ENCODE peak calls at places on chromosomes 2 and 18, in six cellular contexts. F is astrocyte of the cerebellum, N is fibroblast of pulmonary artery, H is suprapubic skin, P is lower lobe of right lung, Y is left ventricle myocardium inferior. W is an unnamed sample.

GRCh38 chr2:223121317-223121716 is 69.3 kb downstream of the KCNE4 start:
- DNase-seq in F (no peak), N (no peak), H (no peak), P (no peak), Y (no peak), W (no peak)

GRCh38 chr2:128311216-128311754 is 7.4 kb downstream of the HS6ST1 start:
- DNase-seq in F (no peak), N (no peak), H (peak), P (no peak), Y (no peak), W (no peak)

GRCh38 chr2:139790807-139791206 is 1010.6 kb upstream of the NXPH2 start:
- DNase-seq in F (peak), N (peak), H (no peak), P (no peak), Y (no peak), W (peak)

GRCh38 chr2:121236650-121237049 is 48.4 kb downstream of the TFCP2L1 start:
- DNase-seq in F (no peak), N (no peak), H (no peak), P (peak), Y (no peak), W (no peak)

GRCh38 chr2:235097196-235097895 is 145.5 kb downstream of the SH3BP4 start:
- DNase-seq in F (no peak), N (no peak), H (no peak), P (no peak), Y (no peak), W (no peak)

GRCh38 chr2:23592898-23593297 is 207.9 kb downstream of the KLHL29 start:
- DNase-seq in F (no peak), N (no peak), H (no peak), P (no peak), Y (no peak), W (no peak)

GRCh38 chr2:236662231-236663160 is 92.9 kb downstream of the ACKR3 start:
- DNase-seq in F (no peak), N (peak), H (peak), P (no peak), Y (no peak), W (peak)

GRCh38 chr18:12302391-12303147 is 5.5 kb upstream of the TUBB6 start:
- DNase-seq in F (no peak), N (no peak), H (peak), P (no peak), Y (no peak), W (no peak)

GRCh38 chr2:74740395-74741075 is 86.5 kb downstream of the SEMA4F start:
- DNase-seq in F (peak), N (peak), H (no peak), P (peak), Y (peak), W (peak)

GRCh38 chr18:9413586-9413985 is 61.7 kb upstream of the RALBP1 start:
- DNase-seq in F (no peak), N (peak), H (no peak), P (no peak), Y (no peak), W (peak)

GRCh38 chr18:78902795-78903435 is 76.7 kb upstream of the SALL3 start:
- DNase-seq in F (no peak), N (no peak), H (no peak), P (no peak), Y (no peak), W (no peak)

GRCh38 chr18:79167526-79168190 is 98.5 kb downstream of the ATP9B start:
- DNase-seq in F (no peak), N (no peak), H (no peak), P (no peak), Y (peak), W (no peak)

GRCh38 chr18:66722671-66723070 is 118.8 kb upstream of the CDH19 start:
- DNase-seq in F (no peak), N (no peak), H (no peak), P (no peak), Y (no peak), W (no peak)

GRCh38 chr18:34867520-34867919 is 157.4 kb downstream of the DTNA start:
- DNase-seq in F (no peak), N (peak), H (no peak), P (no peak), Y (no peak), W (peak)

GRCh38 chr2:173048901-173049661 is 26.6 kb upstream of the MAP3K20 start:
- DNase-seq in F (peak), N (peak), H (no peak), P (no peak), Y (peak), W (peak)

GRCh38 chr2:36805635-36806224 is 109.2 kb downstream of the VIT start:
- DNase-seq in F (no peak), N (no peak), H (no peak), P (no peak), Y (no peak), W (no peak)

GRCh38 chr18:23673725-23674124 is 11.0 kb upstream of the ANKRD29 start:
- DNase-seq in F (no peak), N (no peak), H (no peak), P (no peak), Y (no peak), W (no peak)

GRCh38 chr2:60565472-60565871 is 12.0 kb upstream of the BCL11A start:
- DNase-seq in F (no peak), N (peak), H (no peak), P (no peak), Y (no peak), W (no peak)

GRCh38 chr2:48248251-48248933 is 281.6 kb upstream of the STON1 start:
- DNase-seq in F (peak), N (peak), H (no peak), P (no peak), Y (no peak), W (peak)

GRCh38 chr2:9230051-9230802 is 23.6 kb downstream of the ASAP2 start:
- DNase-seq in F (peak), N (no peak), H (no peak), P (no peak), Y (peak), W (peak)

GRCh38 chr2:105521616-105522015 is 122.8 kb upstream of the FHL2 start:
- DNase-seq in F (no peak), N (no peak), H (no peak), P (no peak), Y (no peak), W (no peak)

GRCh38 chr2:5666798-5667197 is 25.4 kb upstream of the SOX11 start:
- DNase-seq in F (no peak), N (no peak), H (no peak), P (no peak), Y (no peak), W (no peak)

GRCh38 chr2:196592331-196592911 is 47.1 kb upstream of the CCDC150 start:
- DNase-seq in F (peak), N (peak), H (no peak), P (peak), Y (peak), W (peak)

GRCh38 chr2:54589340-54590215 is 133.5 kb downstream of the SPTBN1 start:
- DNase-seq in F (no peak), N (peak), H (no peak), P (no peak), Y (no peak), W (no peak)

GRCh38 chr2:54587439-54588016 is 131.4 kb downstream of the SPTBN1 start:
- DNase-seq in F (no peak), N (no peak), H (no peak), P (no peak), Y (no peak), W (no peak)

GRCh38 chr2:54589038-54589339 is 132.9 kb downstream of the SPTBN1 start:
- DNase-seq in F (no peak), N (no peak), H (no peak), P (no peak), Y (no peak), W (no peak)

GRCh38 chr2:54590216-54590961 is 133.1 kb upstream of the EML6 start:
- DNase-seq in F (no peak), N (no peak), H (no peak), P (no peak), Y (no peak), W (no peak)

GRCh38 chr2:54588244-54588899 is 132.2 kb downstream of the SPTBN1 start:
- DNase-seq in F (no peak), N (no peak), H (no peak), P (no peak), Y (no peak), W (no peak)
- H3K4me3 ChIP-seq in F (no peak), N (no peak), H (no peak), P (no peak), Y (no peak), W (no peak)

DNA sequence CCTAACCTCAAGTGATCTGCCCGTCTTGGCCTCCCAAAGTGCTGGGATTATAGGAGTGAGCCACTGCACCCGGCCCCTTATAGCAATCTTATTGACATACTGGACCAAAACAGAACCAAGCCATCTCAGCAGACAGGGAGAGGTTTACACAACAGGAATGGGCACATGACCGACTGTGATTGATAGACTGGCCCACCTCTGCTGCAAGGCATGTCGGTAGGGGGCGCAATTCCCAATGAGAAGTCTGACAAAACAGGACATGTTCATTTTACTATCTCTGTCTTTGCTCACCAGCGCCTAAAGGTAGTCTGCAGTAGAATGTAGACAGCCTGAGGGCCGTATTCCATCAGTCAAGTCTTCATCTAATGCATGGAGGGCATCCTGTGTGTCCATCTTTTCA is 2.0 kb downstream of the LYPD6B start:
- DNase-seq in F (no peak), N (no peak), H (no peak), P (no peak), Y (no peak), W (peak)
- TF ChIP-seq CTCF in F (peak), N (peak), H (no peak), P (peak), Y (peak), W (peak)

GRCh38 chr2:177164584-177165052 is 48.0 kb upstream of the HNRNPA3 start:
- DNase-seq in F (peak), N (peak), H (peak), P (peak), Y (peak), W (peak)

GRCh38 chr2:177169810-177170514 is 42.6 kb upstream of the HNRNPA3 start:
- DNase-seq in F (no peak), N (no peak), H (no peak), P (peak), Y (no peak), W (no peak)

GRCh38 chr2:177164131-177164530 is 48.5 kb upstream of the HNRNPA3 start:
- DNase-seq in F (no peak), N (no peak), H (no peak), P (no peak), Y (no peak), W (peak)

GRCh38 chr2:177165103-177165583 is 47.5 kb upstream of the HNRNPA3 start:
- DNase-seq in F (no peak), N (peak), H (peak), P (no peak), Y (no peak), W (peak)

GRCh38 chr2:177165731-177166711 is 46.6 kb upstream of the HNRNPA3 start:
- DNase-seq in F (no peak), N (peak), H (no peak), P (no peak), Y (no peak), W (peak)
- H3K4me3 ChIP-seq in F (no peak), N (peak), H (peak), P (peak), Y (peak), W (peak)

GRCh38 chr18:50298443-50299284 is 11.2 kb upstream of the CXXC1 start:
- DNase-seq in F (no peak), N (no peak), H (no peak), P (no peak), Y (no peak), W (no peak)
- TF ChIP-seq CTCF in F (no peak), N (no peak), H (no peak), P (no peak), Y (no peak), W (no peak)

GRCh38 chr2:220619525-220620267 is 952.4 kb downstream of the EPHA4 start:
- DNase-seq in F (peak), N (peak), H (no peak), P (no peak), Y (no peak), W (no peak)
- H3K4me3 ChIP-seq in F (no peak), N (no peak), H (no peak), P (no peak), Y (no peak), W (no peak)

DNA sequence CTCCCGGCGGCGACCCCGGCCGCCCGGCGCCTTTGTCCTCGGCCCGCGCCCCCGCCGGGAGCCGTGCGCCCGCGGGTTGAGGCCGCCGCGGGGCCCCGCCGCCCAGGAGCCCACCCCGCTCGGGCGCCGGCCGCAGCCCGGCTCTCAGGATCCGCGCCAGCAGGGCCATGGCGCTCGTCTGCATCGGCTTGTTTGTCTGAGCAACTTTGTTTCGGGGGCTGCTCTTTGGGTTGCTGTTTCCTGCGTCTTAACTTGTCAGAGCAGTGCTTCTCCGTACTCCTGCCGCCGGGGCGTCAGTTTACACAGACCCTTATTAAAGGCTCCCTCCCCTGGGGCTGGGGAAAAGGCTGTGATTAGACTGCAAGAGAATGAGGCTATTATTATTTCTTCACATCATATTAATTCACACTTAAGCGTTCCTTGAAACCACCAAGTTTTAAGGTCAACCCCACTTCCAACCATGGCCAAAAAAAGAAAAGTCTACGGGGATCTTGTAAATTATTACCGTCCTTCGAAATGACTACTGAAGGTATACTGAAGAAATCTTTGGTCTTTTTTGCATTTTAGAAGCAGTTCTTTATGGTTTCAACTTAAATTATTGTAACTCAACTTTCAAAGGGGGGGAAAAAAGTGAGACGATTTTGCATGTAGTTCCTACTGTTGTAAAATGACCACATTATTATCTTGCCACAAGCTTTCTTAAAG is at the start of gene CYP27C1:
- DNase-seq in F (no peak), N (no peak), H (no peak), P (no peak), Y (no peak), W (no peak)
- TF ChIP-seq CTCF in F (no peak), N (no peak), H (no peak), P (no peak), Y (no peak), W (no peak)

DNA sequence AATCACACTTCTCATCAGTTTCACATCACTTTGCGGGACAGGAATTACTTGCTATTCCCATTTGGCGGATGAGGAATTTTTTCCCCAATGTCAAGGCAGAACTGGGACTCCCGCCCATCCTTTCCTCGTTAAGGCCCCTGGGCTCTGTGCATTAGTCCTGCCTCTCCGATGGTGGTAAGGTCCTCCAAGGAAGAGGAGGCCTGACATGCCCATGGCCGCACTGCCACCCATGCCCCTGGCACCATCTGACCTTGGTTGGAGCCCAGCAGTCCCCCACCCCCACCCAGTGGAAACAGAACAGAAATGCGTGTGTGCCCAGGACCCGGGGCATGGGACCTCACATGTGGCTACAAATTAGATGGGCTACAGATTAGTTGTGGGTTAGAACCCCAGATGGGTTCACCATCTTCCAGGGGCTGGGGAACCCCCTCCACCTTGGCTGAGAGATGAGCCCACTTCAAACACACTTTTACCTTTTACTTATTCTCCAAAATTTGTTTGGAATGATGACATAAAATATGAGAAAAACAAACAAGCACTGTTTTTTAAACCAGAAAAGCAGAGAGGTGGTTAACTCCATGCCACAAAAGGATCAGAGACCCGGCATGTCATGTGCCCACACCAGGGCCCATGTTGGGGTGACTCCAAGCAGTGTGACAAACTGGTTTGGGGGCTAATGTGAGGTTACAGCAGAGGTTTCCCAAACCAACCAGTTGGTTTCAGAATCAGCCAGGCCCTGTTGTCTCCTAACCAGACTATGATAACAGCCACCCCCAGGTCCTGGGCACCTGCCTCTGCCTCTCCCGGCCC is 11.0 kb upstream of the DUSP2 start:
- DNase-seq in F (no peak), N (no peak), H (no peak), P (no peak), Y (no peak), W (no peak)
- H3K4me3 ChIP-seq in F (no peak), N (no peak), H (no peak), P (no peak), Y (no peak), W (no peak)

GRCh38 chr2:199958014-199958413 is 2.6 kb downstream of the MAIP1 start:
- DNase-seq in F (no peak), N (no peak), H (no peak), P (no peak), Y (no peak), W (no peak)

GRCh38 chr2:199951023-199951422 is 4.3 kb downstream of the TYW5 start:
- DNase-seq in F (no peak), N (no peak), H (no peak), P (no peak), Y (no peak), W (no peak)

GRCh38 chr2:199955007-199955338 is 318 bp downstream of the TYW5 start:
- DNase-seq in F (no peak), N (peak), H (no peak), P (no peak), Y (no peak), W (no peak)

GRCh38 chr2:199956062-199956380 is 639 bp downstream of the MAIP1 start:
- DNase-seq in F (no peak), N (no peak), H (no peak), P (no peak), Y (no peak), W (no peak)

GRCh38 chr2:199955339-199956061 is at the start of the genes MAIP1 and TYW5:
- DNase-seq in F (peak), N (peak), H (peak), P (peak), Y (peak), W (peak)
- TF ChIP-seq CTCF in F (peak), N (peak), H (no peak), P (peak), Y (peak), W (no peak)

GRCh38 chr2:2586961-2587360 is 255.9 kb upstream of the MYT1L start:
- DNase-seq in F (no peak), N (no peak), H (no peak), P (no peak), Y (no peak), W (no peak)
- H3K4me3 ChIP-seq in F (no peak), N (no peak), H (no peak), P (no peak), Y (no peak), W (no peak)

W was measured in fibroblast of mammary gland.